ENCODE peak calls at places on chromosomes 3 and 15, in seven cellular contexts. One of them, this sample, is unnamed.

GRCh38 chr3:10707089-10707983 is 108.7 kb upstream of the SLC6A11 start:
- DNase-seq in activated CD4-positive, alpha-beta T cell treated with anti-CD3 and anti-CD28 coated beads for 4 hours: no peak
- DNase-seq in HS-5: no peak
- DNase-seq in dorsolateral prefrontal cortex: no peak
- DNase-seq in HEK293T: peak; percentile 38
- DNase-seq in progenitor cell of endocrine pancreas: peak; percentile 44
- DNase-seq in smooth muscle cell of the brain vasculature: no peak
- DNase-seq in this sample: no peak

GRCh38 chr3:107315136-107315535 is 62.1 kb upstream of the CCDC54 start:
- DNase-seq in HEK293T: no peak
- DNase-seq in dorsolateral prefrontal cortex: no peak
- DNase-seq in activated CD4-positive, alpha-beta T cell treated with anti-CD3 and anti-CD28 coated beads for 4 hours: no peak
- DNase-seq in smooth muscle cell of the brain vasculature: no peak
- DNase-seq in progenitor cell of endocrine pancreas: no peak
- DNase-seq in HS-5: peak; percentile 0
- DNase-seq in this sample: no peak

GRCh38 chr3:132382267-132382666 is 35.0 kb upstream of the DNAJC13 start:
- DNase-seq in HEK293T: no peak
- DNase-seq in progenitor cell of endocrine pancreas: no peak
- DNase-seq in smooth muscle cell of the brain vasculature: no peak
- DNase-seq in dorsolateral prefrontal cortex: no peak
- DNase-seq in activated CD4-positive, alpha-beta T cell treated with anti-CD3 and anti-CD28 coated beads for 4 hours: no peak
- DNase-seq in HS-5: no peak
- DNase-seq in this sample: no peak

GRCh38 chr3:150286390-150287147 is 121.5 kb upstream of the TSC22D2 start:
- DNase-seq in activated CD4-positive, alpha-beta T cell treated with anti-CD3 and anti-CD28 coated beads for 4 hours: peak; percentile 14
- DNase-seq in HS-5: peak; percentile 16
- DNase-seq in progenitor cell of endocrine pancreas: no peak
- DNase-seq in HEK293T: peak; percentile 58
- DNase-seq in dorsolateral prefrontal cortex: no peak
- DNase-seq in smooth muscle cell of the brain vasculature: no peak
- DNase-seq in this sample: no peak

GRCh38 chr15:56248276-56248675 is 4.6 kb upstream of the RFX7 start:
- DNase-seq in HEK293T: no peak
- DNase-seq in activated CD4-positive, alpha-beta T cell treated with anti-CD3 and anti-CD28 coated beads for 4 hours: no peak
- DNase-seq in dorsolateral prefrontal cortex: no peak
- DNase-seq in progenitor cell of endocrine pancreas: no peak
- DNase-seq in HS-5: no peak
- DNase-seq in smooth muscle cell of the brain vasculature: no peak
- DNase-seq in this sample: no peak

GRCh38 chr3:57893668-57894067 is 114.6 kb upstream of the FLNB start:
- DNase-seq in dorsolateral prefrontal cortex: no peak
- DNase-seq in HS-5: no peak
- DNase-seq in HEK293T: no peak
- DNase-seq in activated CD4-positive, alpha-beta T cell treated with anti-CD3 and anti-CD28 coated beads for 4 hours: no peak
- DNase-seq in smooth muscle cell of the brain vasculature: no peak
- DNase-seq in progenitor cell of endocrine pancreas: no peak
- DNase-seq in this sample: no peak

GRCh38 chr3:129195731-129196256 is 12.1 kb upstream of the CNBP start:
- DNase-seq in activated CD4-positive, alpha-beta T cell treated with anti-CD3 and anti-CD28 coated beads for 4 hours: no peak
- DNase-seq in smooth muscle cell of the brain vasculature: peak; percentile 62
- DNase-seq in dorsolateral prefrontal cortex: peak; percentile 51
- DNase-seq in progenitor cell of endocrine pancreas: no peak
- DNase-seq in HEK293T: no peak
- DNase-seq in HS-5: peak; percentile 92
- DNase-seq in this sample: no peak

GRCh38 chr15:59687831-59688230 is 1.3 kb downstream of the BNIP2 start:
- DNase-seq in progenitor cell of endocrine pancreas: no peak
- DNase-seq in HS-5: no peak
- DNase-seq in dorsolateral prefrontal cortex: no peak
- DNase-seq in smooth muscle cell of the brain vasculature: no peak
- DNase-seq in HEK293T: no peak
- DNase-seq in activated CD4-positive, alpha-beta T cell treated with anti-CD3 and anti-CD28 coated beads for 4 hours: peak; percentile 6
- DNase-seq in this sample: no peak

GRCh38 chr3:133930341-133930933 is 34.8 kb upstream of the RAB6B start:
- DNase-seq in progenitor cell of endocrine pancreas: no peak
- DNase-seq in HEK293T: peak; percentile 42
- DNase-seq in activated CD4-positive, alpha-beta T cell treated with anti-CD3 and anti-CD28 coated beads for 4 hours: no peak
- DNase-seq in dorsolateral prefrontal cortex: no peak
- DNase-seq in HS-5: no peak
- DNase-seq in smooth muscle cell of the brain vasculature: peak; percentile 64
- DNase-seq in this sample: no peak

GRCh38 chr15:68224108-68224507 is 5.4 kb downstream of the CLN6 start:
- DNase-seq in HS-5: no peak
- DNase-seq in smooth muscle cell of the brain vasculature: no peak
- DNase-seq in HEK293T: no peak
- DNase-seq in progenitor cell of endocrine pancreas: no peak
- DNase-seq in activated CD4-positive, alpha-beta T cell treated with anti-CD3 and anti-CD28 coated beads for 4 hours: no peak
- DNase-seq in dorsolateral prefrontal cortex: no peak
- DNase-seq in this sample: no peak

GRCh38 chr3:149299938-149300791 is 33.3 kb downstream of the TM4SF18 start:
- DNase-seq in activated CD4-positive, alpha-beta T cell treated with anti-CD3 and anti-CD28 coated beads for 4 hours: no peak
- DNase-seq in smooth muscle cell of the brain vasculature: peak; percentile 59
- DNase-seq in HEK293T: peak; percentile 55
- DNase-seq in dorsolateral prefrontal cortex: no peak
- DNase-seq in progenitor cell of endocrine pancreas: no peak
- DNase-seq in HS-5: peak; percentile 93
- DNase-seq in this sample: peak; percentile 62

GRCh38 chr3:189944285-189945145 is 176.2 kb downstream of the P3H2 start:
- DNase-seq in activated CD4-positive, alpha-beta T cell treated with anti-CD3 and anti-CD28 coated beads for 4 hours: no peak
- DNase-seq in HS-5: no peak
- DNase-seq in smooth muscle cell of the brain vasculature: no peak
- DNase-seq in HEK293T: no peak
- DNase-seq in progenitor cell of endocrine pancreas: no peak
- DNase-seq in dorsolateral prefrontal cortex: no peak
- DNase-seq in this sample: no peak

GRCh38 chr3:100516843-100517242 is 24.4 kb downstream of the TMEM45A start:
- DNase-seq in HEK293T: no peak
- DNase-seq in dorsolateral prefrontal cortex: no peak
- DNase-seq in activated CD4-positive, alpha-beta T cell treated with anti-CD3 and anti-CD28 coated beads for 4 hours: no peak
- DNase-seq in progenitor cell of endocrine pancreas: no peak
- DNase-seq in HS-5: no peak
- DNase-seq in smooth muscle cell of the brain vasculature: no peak
- DNase-seq in this sample: no peak

GRCh38 chr3:8387591-8387990 is 114.0 kb upstream of the LMCD1 start:
- DNase-seq in HEK293T: no peak
- DNase-seq in activated CD4-positive, alpha-beta T cell treated with anti-CD3 and anti-CD28 coated beads for 4 hours: no peak
- DNase-seq in dorsolateral prefrontal cortex: no peak
- DNase-seq in HS-5: no peak
- DNase-seq in progenitor cell of endocrine pancreas: no peak
- DNase-seq in smooth muscle cell of the brain vasculature: no peak
- DNase-seq in this sample: no peak

GRCh38 chr3:59809016-59809415 is 759.2 kb upstream of the CFAP20DC start:
- DNase-seq in HEK293T: no peak
- DNase-seq in dorsolateral prefrontal cortex: no peak
- DNase-seq in activated CD4-positive, alpha-beta T cell treated with anti-CD3 and anti-CD28 coated beads for 4 hours: no peak
- DNase-seq in smooth muscle cell of the brain vasculature: no peak
- DNase-seq in HS-5: peak; percentile 39
- DNase-seq in progenitor cell of endocrine pancreas: no peak
- DNase-seq in this sample: no peak

GRCh38 chr15:70142322-70143191 is 44.8 kb upstream of the TLE3 start:
- DNase-seq in dorsolateral prefrontal cortex: no peak
- DNase-seq in HEK293T: no peak
- DNase-seq in progenitor cell of endocrine pancreas: no peak
- DNase-seq in HS-5: no peak
- DNase-seq in activated CD4-positive, alpha-beta T cell treated with anti-CD3 and anti-CD28 coated beads for 4 hours: no peak
- DNase-seq in smooth muscle cell of the brain vasculature: no peak
- DNase-seq in this sample: peak; percentile 28

GRCh38 chr15:100170280-100170654 is 171.5 kb downstream of the ADAMTS17 start:
- DNase-seq in HEK293T: no peak
- DNase-seq in dorsolateral prefrontal cortex: no peak
- DNase-seq in HS-5: no peak
- DNase-seq in activated CD4-positive, alpha-beta T cell treated with anti-CD3 and anti-CD28 coated beads for 4 hours: no peak
- DNase-seq in smooth muscle cell of the brain vasculature: no peak
- DNase-seq in progenitor cell of endocrine pancreas: no peak
- DNase-seq in this sample: no peak

GRCh38 chr15:60649845-60650548 is 171.1 kb upstream of the ICE2 start:
- DNase-seq in HS-5: no peak
- DNase-seq in progenitor cell of endocrine pancreas: no peak
- DNase-seq in dorsolateral prefrontal cortex: no peak
- DNase-seq in HEK293T: no peak
- DNase-seq in activated CD4-positive, alpha-beta T cell treated with anti-CD3 and anti-CD28 coated beads for 4 hours: peak; percentile 53
- DNase-seq in smooth muscle cell of the brain vasculature: peak; percentile 9
- DNase-seq in this sample: peak; percentile 36

GRCh38 chr15:68644088-68644904 is 65.5 kb downstream of the CORO2B start:
- DNase-seq in HEK293T: no peak
- DNase-seq in smooth muscle cell of the brain vasculature: no peak
- DNase-seq in progenitor cell of endocrine pancreas: no peak
- DNase-seq in activated CD4-positive, alpha-beta T cell treated with anti-CD3 and anti-CD28 coated beads for 4 hours: no peak
- DNase-seq in dorsolateral prefrontal cortex: peak; percentile 35
- DNase-seq in HS-5: no peak
- DNase-seq in this sample: no peak